ENCODE peak calls at places on chromosomes 2 and 18, in four cellular contexts. D, Y, U and W are unnamed samples.

GRCh38 chr2:41836944-41837343 is 210.9 kb upstream of the PKDCC start:
- DNase-seq in D (no peak), Y (peak), U (peak), W (peak)

GRCh38 chr2:99777656-99778290 is 288.0 kb upstream of the REV1 start:
- DNase-seq in D (no peak), Y (no peak), U (no peak), W (no peak)

GRCh38 chr2:205800804-205801203 is 118.5 kb downstream of the NRP2 start:
- DNase-seq in D (no peak), Y (no peak), U (no peak), W (no peak)

GRCh38 chr18:22467760-22468553 is 50.2 kb upstream of the CTAGE1 start:
- DNase-seq in D (no peak), Y (no peak), U (peak), W (peak)

GRCh38 chr2:191190861-191191552 is 40.2 kb upstream of the STAT4 start:
- DNase-seq in D (no peak), Y (no peak), U (no peak), W (no peak)

GRCh38 chr2:231336236-231336635 is 59.3 kb upstream of the B3GNT7 start:
- DNase-seq in D (no peak), Y (no peak), U (no peak), W (peak)

GRCh38 chr2:161122772-161123530 is 37.3 kb upstream of the TANK start:
- DNase-seq in D (no peak), Y (peak), U (peak), W (no peak)

GRCh38 chr2:178109813-178110212 is 2.4 kb upstream of the RBM45 start:
- DNase-seq in D (no peak), Y (peak), U (peak), W (no peak)

GRCh38 chr2:95297088-95297487 is at the start of gene KCNIP3:
- DNase-seq in D (peak), Y (no peak), U (no peak), W (no peak)

GRCh38 chr2:217795067-217795466 is 207.7 kb downstream of the TNS1 start:
- DNase-seq in D (no peak), Y (no peak), U (no peak), W (peak)

GRCh38 chr2:102581911-102582310 is 37.4 kb upstream of the SLC9A2 start:
- DNase-seq in D (no peak), Y (peak), U (no peak), W (no peak)

GRCh38 chr2:160270571-160271113 is 70.6 kb upstream of the ITGB6 start:
- DNase-seq in D (no peak), Y (no peak), U (peak), W (no peak)

GRCh38 chr2:171210864-171211431 is 50.3 kb upstream of the TLK1 start:
- DNase-seq in D (no peak), Y (peak), U (no peak), W (no peak)

GRCh38 chr2:15195723-15196270 is 365.3 kb downstream of the NBAS start:
- DNase-seq in D (no peak), Y (no peak), U (no peak), W (no peak)

GRCh38 chr18:57698571-57699276 is 77.1 kb upstream of the NARS1 start:
- DNase-seq in D (no peak), Y (no peak), U (peak), W (no peak)

GRCh38 chr2:149741646-149742045 is 154.1 kb upstream of the MMADHC start:
- DNase-seq in D (no peak), Y (no peak), U (peak), W (no peak)

GRCh38 chr2:67103161-67103560 is 294.0 kb upstream of the ETAA1 start:
- DNase-seq in D (no peak), Y (no peak), U (no peak), W (no peak)

GRCh38 chr2:59150430-59150829 is 909.3 kb upstream of the FANCL start:
- DNase-seq in D (no peak), Y (no peak), U (no peak), W (no peak)

GRCh38 chr2:175414872-175415487 is 233.5 kb upstream of the ATP5MC3 start:
- DNase-seq in D (no peak), Y (peak), U (peak), W (no peak)

GRCh38 chr2:233980955-233981555 is 63.9 kb downstream of the TRPM8 start:
- DNase-seq in D (no peak), Y (no peak), U (no peak), W (no peak)

GRCh38 chr2:113057127-113057526 is 1.9 kb upstream of the IL36RN start:
- DNase-seq in D (no peak), Y (no peak), U (no peak), W (no peak)

GRCh38 chr18:23099621-23100020 is 35.7 kb upstream of the CABLES1 start:
- DNase-seq in D (peak), Y (no peak), U (no peak), W (no peak)

GRCh38 chr18:40058811-40059570 is 1896.0 kb upstream of the PIK3C3 start:
- DNase-seq in D (no peak), Y (no peak), U (no peak), W (no peak)

GRCh38 chr2:71997843-71998242 is 149.8 kb downstream of the CYP26B1 start:
- DNase-seq in D (no peak), Y (no peak), U (no peak), W (no peak)

GRCh38 chr2:114108819-114109416 is 219.0 kb downstream of the ACTR3 start:
- DNase-seq in D (no peak), Y (no peak), U (no peak), W (no peak)

GRCh38 chr2:45577426-45577825 is 33.6 kb downstream of the SRBD1 start:
- DNase-seq in D (no peak), Y (no peak), U (peak), W (no peak)

GRCh38 chr18:78073275-78073674 is 823.6 kb downstream of the GALR1 start:
- DNase-seq in D (no peak), Y (no peak), U (no peak), W (no peak)

GRCh38 chr2:176493221-176493825 is 224.1 kb downstream of the MTX2 start:
- DNase-seq in D (no peak), Y (no peak), U (no peak), W (no peak)

GRCh38 chr2:119178811-119179601 is 20.5 kb upstream of the C1QL2 start:
- DNase-seq in D (no peak), Y (no peak), U (peak), W (no peak)

GRCh38 chr2:209208211-209208610 is 215.6 kb upstream of the MAP2 start:
- DNase-seq in D (no peak), Y (peak), U (peak), W (no peak)

GRCh38 chr2:127627740-127628571 is 18.0 kb upstream of the GPR17 start:
- DNase-seq in D (no peak), Y (no peak), U (no peak), W (no peak)

GRCh38 chr2:161972866-161973265 is 101.1 kb downstream of the DPP4 start:
- DNase-seq in D (no peak), Y (no peak), U (no peak), W (no peak)

GRCh38 chr2:46540496-46541342 is 61.4 kb downstream of the TMEM247 start:
- DNase-seq in D (no peak), Y (no peak), U (peak), W (no peak)

GRCh38 chr2:239836021-239836765 is 188.9 kb downstream of the NDUFA10 start:
- DNase-seq in D (peak), Y (no peak), U (no peak), W (no peak)